ENCODE peak calls at places on chromosomes 12 and 14, in six cellular contexts. V is stimulated activated CD4-positive, alpha-beta T cell treated with anti-CD3 and anti-CD28 coated beads, Interleukin-4, amount 100 ng/mL, for 24 hours; B is Calu3; I is ACHN; W is RPMI7951; L is mesendoderm. P is an unnamed sample.

GRCh38 chr12:89873745-89874144 is 165.1 kb upstream of the ATP2B1 start:
- DNase-seq in V (no peak), I (no peak), B (no peak), W (peak), L (no peak), P (peak)

GRCh38 chr12:119258149-119258548 is 76.4 kb upstream of the CCDC60 start:
- DNase-seq in I (no peak), L (no peak), V (no peak), B (no peak), W (no peak), P (no peak)

GRCh38 chr12:47903151-47903611 is 1.6 kb downstream of the VDR start:
- DNase-seq in V (peak), L (no peak), W (peak), B (no peak), I (peak), P (peak)

GRCh38 chr12:132761032-132761910 is at the start of gene ANKLE2:
- DNase-seq in L (peak), B (peak), I (peak), W (peak), V (peak), P (peak)

GRCh38 chr12:93116632-93117031 is 187.5 kb upstream of the EEA1 start:
- DNase-seq in V (no peak), B (no peak), L (no peak), W (no peak), I (no peak), P (no peak)

GRCh38 chr12:124086299-124086898 is 113.4 kb downstream of the ZNF664 start:
- DNase-seq in I (no peak), V (no peak), B (no peak), W (no peak), L (no peak), P (no peak)

GRCh38 chr12:27667540-27667939 is 28.7 kb upstream of the REP15 start:
- DNase-seq in W (peak), L (no peak), V (no peak), B (no peak), I (no peak), P (peak)

GRCh38 chr14:54683882-54684794 is 117.2 kb downstream of the SAMD4A start:
- DNase-seq in V (no peak), W (peak), B (no peak), I (no peak), L (peak), P (peak)

GRCh38 chr14:56120091-56120632 is 2.0 kb downstream of the PELI2 start:
- DNase-seq in L (peak), I (no peak), B (peak), V (no peak), W (peak), P (peak)

P was measured in renal cortical epithelial cell.